ENCODE peak calls at places on chromosomes 11 and 22, in six cellular contexts. One of them, this sample, is unnamed.
A peak's percentile ranks its signal among the peaks of the same experiment; 100 is the strongest.

GRCh38 chr22:43377486-43377995 is 34.3 kb upstream of the MPPED1 start:
- DNase-seq in SW 1271: no peak
- DNase-seq in activated effector memory CD4-positive, alpha-beta T cell treated with anti-CD3 and anti-CD28 coated beads, Interleukin-2, amount 50 U/mL, for 16 hours: no peak
- DNase-seq in GM04504: no peak
- DNase-seq in SK-MEL-5: no peak
- DNase-seq in stimulated activated CD8-positive, alpha-beta memory T cell treated with anti-CD3 and anti-CD28 coated beads, Interleukin-4, amount 100 ng/mL, for 4 hours: no peak
- DNase-seq in this sample: no peak

GRCh38 chr11:114683007-114683406 is 4.7 kb downstream of the NXPE2 start:
- DNase-seq in SW 1271: no peak
- DNase-seq in activated effector memory CD4-positive, alpha-beta T cell treated with anti-CD3 and anti-CD28 coated beads, Interleukin-2, amount 50 U/mL, for 16 hours: no peak
- DNase-seq in GM04504: no peak
- DNase-seq in SK-MEL-5: no peak
- DNase-seq in stimulated activated CD8-positive, alpha-beta memory T cell treated with anti-CD3 and anti-CD28 coated beads, Interleukin-4, amount 100 ng/mL, for 4 hours: no peak
- DNase-seq in this sample: no peak

GRCh38 chr11:8336356-8337114 is 72.9 kb upstream of the LMO1 start:
- DNase-seq in SW 1271: no peak
- DNase-seq in activated effector memory CD4-positive, alpha-beta T cell treated with anti-CD3 and anti-CD28 coated beads, Interleukin-2, amount 50 U/mL, for 16 hours: no peak
- DNase-seq in GM04504: no peak
- DNase-seq in SK-MEL-5: no peak
- DNase-seq in stimulated activated CD8-positive, alpha-beta memory T cell treated with anti-CD3 and anti-CD28 coated beads, Interleukin-4, amount 100 ng/mL, for 4 hours: no peak
- DNase-seq in this sample: no peak

GRCh38 chr11:102438311-102439062 is 14.1 kb downstream of the TMEM123 start:
- DNase-seq in SW 1271: no peak
- DNase-seq in activated effector memory CD4-positive, alpha-beta T cell treated with anti-CD3 and anti-CD28 coated beads, Interleukin-2, amount 50 U/mL, for 16 hours: peak; percentile 72
- DNase-seq in GM04504: no peak
- DNase-seq in SK-MEL-5: no peak
- DNase-seq in stimulated activated CD8-positive, alpha-beta memory T cell treated with anti-CD3 and anti-CD28 coated beads, Interleukin-4, amount 100 ng/mL, for 4 hours: no peak
- DNase-seq in this sample: no peak

GRCh38 chr11:44823006-44823405 is 96.2 kb downstream of the TSPAN18 start:
- DNase-seq in SW 1271: no peak
- DNase-seq in activated effector memory CD4-positive, alpha-beta T cell treated with anti-CD3 and anti-CD28 coated beads, Interleukin-2, amount 50 U/mL, for 16 hours: no peak
- DNase-seq in GM04504: no peak
- DNase-seq in SK-MEL-5: peak; percentile 44
- DNase-seq in stimulated activated CD8-positive, alpha-beta memory T cell treated with anti-CD3 and anti-CD28 coated beads, Interleukin-4, amount 100 ng/mL, for 4 hours: no peak
- DNase-seq in this sample: no peak

GRCh38 chr11:112440518-112440917 is 179.9 kb upstream of the PLET1 start:
- DNase-seq in SW 1271: no peak
- DNase-seq in activated effector memory CD4-positive, alpha-beta T cell treated with anti-CD3 and anti-CD28 coated beads, Interleukin-2, amount 50 U/mL, for 16 hours: no peak
- DNase-seq in GM04504: no peak
- DNase-seq in SK-MEL-5: no peak
- DNase-seq in stimulated activated CD8-positive, alpha-beta memory T cell treated with anti-CD3 and anti-CD28 coated beads, Interleukin-4, amount 100 ng/mL, for 4 hours: no peak
- DNase-seq in this sample: no peak

GRCh38 chr11:110469101-110469500 is 39.4 kb downstream of the FDX1 start:
- DNase-seq in SW 1271: no peak
- DNase-seq in activated effector memory CD4-positive, alpha-beta T cell treated with anti-CD3 and anti-CD28 coated beads, Interleukin-2, amount 50 U/mL, for 16 hours: no peak
- DNase-seq in GM04504: no peak
- DNase-seq in SK-MEL-5: no peak
- DNase-seq in stimulated activated CD8-positive, alpha-beta memory T cell treated with anti-CD3 and anti-CD28 coated beads, Interleukin-4, amount 100 ng/mL, for 4 hours: no peak
- DNase-seq in this sample: no peak

GRCh38 chr22:41217553-41218157 is 12.5 kb downstream of the L3MBTL2 start:
- DNase-seq in SW 1271: no peak
- DNase-seq in activated effector memory CD4-positive, alpha-beta T cell treated with anti-CD3 and anti-CD28 coated beads, Interleukin-2, amount 50 U/mL, for 16 hours: peak; percentile 72
- DNase-seq in GM04504: peak; percentile 83
- DNase-seq in SK-MEL-5: peak; percentile 94
- DNase-seq in stimulated activated CD8-positive, alpha-beta memory T cell treated with anti-CD3 and anti-CD28 coated beads, Interleukin-4, amount 100 ng/mL, for 4 hours: no peak
- DNase-seq in this sample: no peak

GRCh38 chr11:64285885-64286800 is 495 bp downstream of the GPR137 start:
- DNase-seq in SW 1271: peak; percentile 40
- DNase-seq in activated effector memory CD4-positive, alpha-beta T cell treated with anti-CD3 and anti-CD28 coated beads, Interleukin-2, amount 50 U/mL, for 16 hours: peak; percentile 73
- DNase-seq in GM04504: no peak
- DNase-seq in SK-MEL-5: no peak
- DNase-seq in stimulated activated CD8-positive, alpha-beta memory T cell treated with anti-CD3 and anti-CD28 coated beads, Interleukin-4, amount 100 ng/mL, for 4 hours: no peak
- DNase-seq in this sample: no peak

GRCh38 chr11:64858467-64859401 is 14.3 kb upstream of the CDC42BPG start:
- DNase-seq in SW 1271: no peak
- DNase-seq in activated effector memory CD4-positive, alpha-beta T cell treated with anti-CD3 and anti-CD28 coated beads, Interleukin-2, amount 50 U/mL, for 16 hours: peak; percentile 87
- DNase-seq in GM04504: no peak
- DNase-seq in SK-MEL-5: no peak
- DNase-seq in stimulated activated CD8-positive, alpha-beta memory T cell treated with anti-CD3 and anti-CD28 coated beads, Interleukin-4, amount 100 ng/mL, for 4 hours: no peak
- DNase-seq in this sample: no peak

GRCh38 chr11:16114978-16115871 is 241.1 kb downstream of the SOX6 start:
- DNase-seq in SW 1271: no peak
- DNase-seq in activated effector memory CD4-positive, alpha-beta T cell treated with anti-CD3 and anti-CD28 coated beads, Interleukin-2, amount 50 U/mL, for 16 hours: no peak
- DNase-seq in GM04504: no peak
- DNase-seq in SK-MEL-5: no peak
- DNase-seq in stimulated activated CD8-positive, alpha-beta memory T cell treated with anti-CD3 and anti-CD28 coated beads, Interleukin-4, amount 100 ng/mL, for 4 hours: no peak
- DNase-seq in this sample: no peak

GRCh38 chr11:100719362-100719761 is 32.3 kb downstream of the ARHGAP42 start:
- DNase-seq in SW 1271: peak; percentile 42
- DNase-seq in activated effector memory CD4-positive, alpha-beta T cell treated with anti-CD3 and anti-CD28 coated beads, Interleukin-2, amount 50 U/mL, for 16 hours: no peak
- DNase-seq in GM04504: no peak
- DNase-seq in SK-MEL-5: no peak
- DNase-seq in stimulated activated CD8-positive, alpha-beta memory T cell treated with anti-CD3 and anti-CD28 coated beads, Interleukin-4, amount 100 ng/mL, for 4 hours: no peak
- DNase-seq in this sample: no peak

GRCh38 chr11:126416542-126417090 is 61.1 kb downstream of the ST3GAL4 start:
- DNase-seq in SW 1271: peak; percentile 65
- DNase-seq in activated effector memory CD4-positive, alpha-beta T cell treated with anti-CD3 and anti-CD28 coated beads, Interleukin-2, amount 50 U/mL, for 16 hours: peak; percentile 87
- DNase-seq in GM04504: peak; percentile 52
- DNase-seq in SK-MEL-5: no peak
- DNase-seq in stimulated activated CD8-positive, alpha-beta memory T cell treated with anti-CD3 and anti-CD28 coated beads, Interleukin-4, amount 100 ng/mL, for 4 hours: peak; percentile 34
- DNase-seq in this sample: peak; percentile 27

GRCh38 chr11:37984991-37985390 is 1387.0 kb upstream of the RAG2 start:
- DNase-seq in SW 1271: no peak
- DNase-seq in activated effector memory CD4-positive, alpha-beta T cell treated with anti-CD3 and anti-CD28 coated beads, Interleukin-2, amount 50 U/mL, for 16 hours: no peak
- DNase-seq in GM04504: no peak
- DNase-seq in SK-MEL-5: no peak
- DNase-seq in stimulated activated CD8-positive, alpha-beta memory T cell treated with anti-CD3 and anti-CD28 coated beads, Interleukin-4, amount 100 ng/mL, for 4 hours: no peak
- DNase-seq in this sample: no peak

GRCh38 chr11:93740031-93740801 is 1.1 kb downstream of the TAF1D start:
- DNase-seq in SW 1271: peak; percentile 95
- DNase-seq in activated effector memory CD4-positive, alpha-beta T cell treated with anti-CD3 and anti-CD28 coated beads, Interleukin-2, amount 50 U/mL, for 16 hours: peak; percentile 79
- DNase-seq in GM04504: peak; percentile 12
- DNase-seq in SK-MEL-5: peak; percentile 33
- DNase-seq in stimulated activated CD8-positive, alpha-beta memory T cell treated with anti-CD3 and anti-CD28 coated beads, Interleukin-4, amount 100 ng/mL, for 4 hours: no peak
- DNase-seq in this sample: no peak

GRCh38 chr11:57776101-57776511 is 14.5 kb downstream of the CTNND1 start:
- DNase-seq in SW 1271: no peak
- DNase-seq in activated effector memory CD4-positive, alpha-beta T cell treated with anti-CD3 and anti-CD28 coated beads, Interleukin-2, amount 50 U/mL, for 16 hours: no peak
- DNase-seq in GM04504: peak; percentile 55
- DNase-seq in SK-MEL-5: no peak
- DNase-seq in stimulated activated CD8-positive, alpha-beta memory T cell treated with anti-CD3 and anti-CD28 coated beads, Interleukin-4, amount 100 ng/mL, for 4 hours: no peak
- DNase-seq in this sample: no peak

GRCh38 chr11:86914836-86915519 is 40.2 kb downstream of the FZD4 start:
- DNase-seq in SW 1271: no peak
- DNase-seq in activated effector memory CD4-positive, alpha-beta T cell treated with anti-CD3 and anti-CD28 coated beads, Interleukin-2, amount 50 U/mL, for 16 hours: no peak
- DNase-seq in GM04504: no peak
- DNase-seq in SK-MEL-5: no peak
- DNase-seq in stimulated activated CD8-positive, alpha-beta memory T cell treated with anti-CD3 and anti-CD28 coated beads, Interleukin-4, amount 100 ng/mL, for 4 hours: no peak
- DNase-seq in this sample: no peak

GRCh38 chr11:116832350-116833290 is 2.9 kb downstream of the APOC3 start:
- DNase-seq in SW 1271: no peak
- DNase-seq in activated effector memory CD4-positive, alpha-beta T cell treated with anti-CD3 and anti-CD28 coated beads, Interleukin-2, amount 50 U/mL, for 16 hours: peak; percentile 52
- DNase-seq in GM04504: no peak
- DNase-seq in SK-MEL-5: no peak
- DNase-seq in stimulated activated CD8-positive, alpha-beta memory T cell treated with anti-CD3 and anti-CD28 coated beads, Interleukin-4, amount 100 ng/mL, for 4 hours: no peak
- DNase-seq in this sample: no peak

GRCh38 chr22:23285734-23286133 is 105.4 kb downstream of the BCR start:
- DNase-seq in SW 1271: no peak
- DNase-seq in activated effector memory CD4-positive, alpha-beta T cell treated with anti-CD3 and anti-CD28 coated beads, Interleukin-2, amount 50 U/mL, for 16 hours: no peak
- DNase-seq in GM04504: no peak
- DNase-seq in SK-MEL-5: no peak
- DNase-seq in stimulated activated CD8-positive, alpha-beta memory T cell treated with anti-CD3 and anti-CD28 coated beads, Interleukin-4, amount 100 ng/mL, for 4 hours: no peak
- DNase-seq in this sample: no peak

GRCh38 chr11:19920982-19921381 is 208.3 kb downstream of the NAV2 start:
- DNase-seq in SW 1271: no peak
- DNase-seq in activated effector memory CD4-positive, alpha-beta T cell treated with anti-CD3 and anti-CD28 coated beads, Interleukin-2, amount 50 U/mL, for 16 hours: no peak
- DNase-seq in GM04504: no peak
- DNase-seq in SK-MEL-5: peak; percentile 83
- DNase-seq in stimulated activated CD8-positive, alpha-beta memory T cell treated with anti-CD3 and anti-CD28 coated beads, Interleukin-4, amount 100 ng/mL, for 4 hours: no peak
- DNase-seq in this sample: no peak

GRCh38 chr22:25833091-25833490 is 91.1 kb downstream of the MYO18B start:
- DNase-seq in SW 1271: no peak
- DNase-seq in activated effector memory CD4-positive, alpha-beta T cell treated with anti-CD3 and anti-CD28 coated beads, Interleukin-2, amount 50 U/mL, for 16 hours: no peak
- DNase-seq in GM04504: no peak
- DNase-seq in SK-MEL-5: no peak
- DNase-seq in stimulated activated CD8-positive, alpha-beta memory T cell treated with anti-CD3 and anti-CD28 coated beads, Interleukin-4, amount 100 ng/mL, for 4 hours: no peak
- DNase-seq in this sample: no peak

GRCh38 chr22:37202001-37202555 is 10.2 kb downstream of the SSTR3 start:
- DNase-seq in SW 1271: no peak
- DNase-seq in activated effector memory CD4-positive, alpha-beta T cell treated with anti-CD3 and anti-CD28 coated beads, Interleukin-2, amount 50 U/mL, for 16 hours: no peak
- DNase-seq in GM04504: no peak
- DNase-seq in SK-MEL-5: no peak
- DNase-seq in stimulated activated CD8-positive, alpha-beta memory T cell treated with anti-CD3 and anti-CD28 coated beads, Interleukin-4, amount 100 ng/mL, for 4 hours: no peak
- DNase-seq in this sample: no peak

GRCh38 chr22:38456841-38457699 is 2.1 kb upstream of the KCNJ4 start:
- DNase-seq in SW 1271: no peak
- DNase-seq in activated effector memory CD4-positive, alpha-beta T cell treated with anti-CD3 and anti-CD28 coated beads, Interleukin-2, amount 50 U/mL, for 16 hours: no peak
- DNase-seq in GM04504: no peak
- DNase-seq in SK-MEL-5: no peak
- DNase-seq in stimulated activated CD8-positive, alpha-beta memory T cell treated with anti-CD3 and anti-CD28 coated beads, Interleukin-4, amount 100 ng/mL, for 4 hours: no peak
- DNase-seq in this sample: no peak

GRCh38 chr11:2298795-2299747 is 2.6 kb downstream of the C11orf21 start:
- DNase-seq in SW 1271: no peak
- DNase-seq in activated effector memory CD4-positive, alpha-beta T cell treated with anti-CD3 and anti-CD28 coated beads, Interleukin-2, amount 50 U/mL, for 16 hours: peak; percentile 67
- DNase-seq in GM04504: no peak
- DNase-seq in SK-MEL-5: peak; percentile 38
- DNase-seq in stimulated activated CD8-positive, alpha-beta memory T cell treated with anti-CD3 and anti-CD28 coated beads, Interleukin-4, amount 100 ng/mL, for 4 hours: no peak
- DNase-seq in this sample: no peak

GRCh38 chr11:1449516-1450270 is 36.9 kb downstream of the MOB2 start:
- DNase-seq in SW 1271: no peak
- DNase-seq in activated effector memory CD4-positive, alpha-beta T cell treated with anti-CD3 and anti-CD28 coated beads, Interleukin-2, amount 50 U/mL, for 16 hours: no peak
- DNase-seq in GM04504: no peak
- DNase-seq in SK-MEL-5: no peak
- DNase-seq in stimulated activated CD8-positive, alpha-beta memory T cell treated with anti-CD3 and anti-CD28 coated beads, Interleukin-4, amount 100 ng/mL, for 4 hours: no peak
- DNase-seq in this sample: no peak

GRCh38 chr11:70105369-70105754 is 27.2 kb downstream of the ANO1 start:
- DNase-seq in SW 1271: no peak
- DNase-seq in activated effector memory CD4-positive, alpha-beta T cell treated with anti-CD3 and anti-CD28 coated beads, Interleukin-2, amount 50 U/mL, for 16 hours: no peak
- DNase-seq in GM04504: no peak
- DNase-seq in SK-MEL-5: no peak
- DNase-seq in stimulated activated CD8-positive, alpha-beta memory T cell treated with anti-CD3 and anti-CD28 coated beads, Interleukin-4, amount 100 ng/mL, for 4 hours: no peak
- DNase-seq in this sample: no peak

GRCh38 chr22:44456661-44457412 is 41.2 kb downstream of the RTL6 start:
- DNase-seq in SW 1271: no peak
- DNase-seq in activated effector memory CD4-positive, alpha-beta T cell treated with anti-CD3 and anti-CD28 coated beads, Interleukin-2, amount 50 U/mL, for 16 hours: peak; percentile 17
- DNase-seq in GM04504: no peak
- DNase-seq in SK-MEL-5: no peak
- DNase-seq in stimulated activated CD8-positive, alpha-beta memory T cell treated with anti-CD3 and anti-CD28 coated beads, Interleukin-4, amount 100 ng/mL, for 4 hours: no peak
- DNase-seq in this sample: no peak

GRCh38 chr11:57901756-57902155 is 121.9 kb upstream of the OR9Q1 start:
- DNase-seq in SW 1271: no peak
- DNase-seq in activated effector memory CD4-positive, alpha-beta T cell treated with anti-CD3 and anti-CD28 coated beads, Interleukin-2, amount 50 U/mL, for 16 hours: no peak
- DNase-seq in GM04504: no peak
- DNase-seq in SK-MEL-5: no peak
- DNase-seq in stimulated activated CD8-positive, alpha-beta memory T cell treated with anti-CD3 and anti-CD28 coated beads, Interleukin-4, amount 100 ng/mL, for 4 hours: no peak
- DNase-seq in this sample: no peak

GRCh38 chr11:45371251-45371749 is 85.2 kb upstream of the SYT13 start:
- DNase-seq in SW 1271: peak; percentile 53
- DNase-seq in activated effector memory CD4-positive, alpha-beta T cell treated with anti-CD3 and anti-CD28 coated beads, Interleukin-2, amount 50 U/mL, for 16 hours: peak; percentile 88
- DNase-seq in GM04504: peak; percentile 18
- DNase-seq in SK-MEL-5: peak; percentile 69
- DNase-seq in stimulated activated CD8-positive, alpha-beta memory T cell treated with anti-CD3 and anti-CD28 coated beads, Interleukin-4, amount 100 ng/mL, for 4 hours: peak; percentile 25
- DNase-seq in this sample: no peak

GRCh38 chr11:58524232-58525036 is 16.5 kb upstream of the OR5B21 start:
- DNase-seq in SW 1271: peak; percentile 74
- DNase-seq in activated effector memory CD4-positive, alpha-beta T cell treated with anti-CD3 and anti-CD28 coated beads, Interleukin-2, amount 50 U/mL, for 16 hours: peak; percentile 76
- DNase-seq in GM04504: peak; percentile 53
- DNase-seq in SK-MEL-5: peak; percentile 72
- DNase-seq in stimulated activated CD8-positive, alpha-beta memory T cell treated with anti-CD3 and anti-CD28 coated beads, Interleukin-4, amount 100 ng/mL, for 4 hours: no peak
- DNase-seq in this sample: peak; percentile 51

GRCh38 chr11:119028346-119029068 is 2.2 kb downstream of the SLC37A4 start:
- DNase-seq in SW 1271: no peak
- DNase-seq in activated effector memory CD4-positive, alpha-beta T cell treated with anti-CD3 and anti-CD28 coated beads, Interleukin-2, amount 50 U/mL, for 16 hours: no peak
- DNase-seq in GM04504: no peak
- DNase-seq in SK-MEL-5: no peak
- DNase-seq in stimulated activated CD8-positive, alpha-beta memory T cell treated with anti-CD3 and anti-CD28 coated beads, Interleukin-4, amount 100 ng/mL, for 4 hours: no peak
- DNase-seq in this sample: no peak

GRCh38 chr22:29503811-29504372 is 23.9 kb downstream of the NEFH start:
- DNase-seq in SW 1271: no peak
- DNase-seq in activated effector memory CD4-positive, alpha-beta T cell treated with anti-CD3 and anti-CD28 coated beads, Interleukin-2, amount 50 U/mL, for 16 hours: no peak
- DNase-seq in GM04504: peak; percentile 78
- DNase-seq in SK-MEL-5: peak; percentile 29
- DNase-seq in stimulated activated CD8-positive, alpha-beta memory T cell treated with anti-CD3 and anti-CD28 coated beads, Interleukin-4, amount 100 ng/mL, for 4 hours: no peak
- DNase-seq in this sample: no peak

GRCh38 chr22:41057076-41057475 is 35.3 kb upstream of the EP300 start:
- DNase-seq in SW 1271: no peak
- DNase-seq in activated effector memory CD4-positive, alpha-beta T cell treated with anti-CD3 and anti-CD28 coated beads, Interleukin-2, amount 50 U/mL, for 16 hours: no peak
- DNase-seq in GM04504: no peak
- DNase-seq in SK-MEL-5: no peak
- DNase-seq in stimulated activated CD8-positive, alpha-beta memory T cell treated with anti-CD3 and anti-CD28 coated beads, Interleukin-4, amount 100 ng/mL, for 4 hours: no peak
- DNase-seq in this sample: no peak

GRCh38 chr22:31586137-31586920 is 75.7 kb downstream of the PISD start:
- DNase-seq in SW 1271: no peak
- DNase-seq in activated effector memory CD4-positive, alpha-beta T cell treated with anti-CD3 and anti-CD28 coated beads, Interleukin-2, amount 50 U/mL, for 16 hours: no peak
- DNase-seq in GM04504: no peak
- DNase-seq in SK-MEL-5: no peak
- DNase-seq in stimulated activated CD8-positive, alpha-beta memory T cell treated with anti-CD3 and anti-CD28 coated beads, Interleukin-4, amount 100 ng/mL, for 4 hours: no peak
- DNase-seq in this sample: no peak

GRCh38 chr11:32420937-32421532 is 14.3 kb downstream of the WT1 start:
- DNase-seq in SW 1271: peak; percentile 9
- DNase-seq in activated effector memory CD4-positive, alpha-beta T cell treated with anti-CD3 and anti-CD28 coated beads, Interleukin-2, amount 50 U/mL, for 16 hours: peak; percentile 76
- DNase-seq in GM04504: no peak
- DNase-seq in SK-MEL-5: no peak
- DNase-seq in stimulated activated CD8-positive, alpha-beta memory T cell treated with anti-CD3 and anti-CD28 coated beads, Interleukin-4, amount 100 ng/mL, for 4 hours: no peak
- DNase-seq in this sample: no peak